ENCODE peak calls at places on chromosome 9, in eight cellular contexts. E, U, Q, F, I, D, A and X are unnamed samples.

GRCh38 chr9:131731237-131731995 is 8.5 kb downstream of the RAPGEF1 start:
- DNase-seq in Q (no peak), E (peak; percentile 64), F (peak; percentile 67), A (no peak), I (no peak), D (no peak), U (no peak), X (no peak)

GRCh38 chr9:8679405-8679951 is 879.9 kb upstream of the DMAC1 start:
- DNase-seq in E (no peak), Q (no peak), I (no peak), F (no peak), U (no peak), A (no peak), D (no peak), X (no peak)

GRCh38 chr9:2260401-2261306 is 245.5 kb downstream of the SMARCA2 start:
- DNase-seq in U (no peak), E (peak; percentile 56), A (no peak), D (no peak), Q (no peak), F (no peak), I (peak; percentile 12), X (peak; percentile 97)

GRCh38 chr9:127910613-127911205 is 6.1 kb downstream of the ST6GALNAC4 start:
- DNase-seq in D (no peak), Q (peak; percentile 47), I (no peak), F (no peak), A (no peak), E (no peak), U (no peak), X (no peak)

GRCh38 chr9:91913096-91913495 is 36.9 kb downstream of the ROR2 start:
- DNase-seq in F (no peak), A (no peak), I (no peak), Q (no peak), D (no peak), E (no peak), U (no peak), X (no peak)

GRCh38 chr9:135077497-135078200 is 9.8 kb upstream of the OLFM1 start:
- DNase-seq in A (no peak), I (no peak), D (peak; percentile 55), Q (peak; percentile 5), F (no peak), U (no peak), E (peak; percentile 3), X (peak; percentile 48)

GRCh38 chr9:127061411-127061810 is 61.0 kb downstream of the ANGPTL2 start:
- DNase-seq in E (no peak), U (no peak), I (no peak), F (no peak), Q (no peak), A (no peak), D (no peak), X (no peak)

GRCh38 chr9:98144631-98145030 is 25.6 kb upstream of the TRIM14 start:
- DNase-seq in D (no peak), U (no peak), Q (no peak), E (no peak), F (no peak), I (no peak), A (no peak), X (no peak)

GRCh38 chr9:114025196-114025753 is 52.8 kb downstream of the AMBP start:
- DNase-seq in F (no peak), Q (no peak), A (no peak), U (no peak), D (no peak), E (no peak), I (no peak), X (no peak)

GRCh38 chr9:131704195-131704983 is 35.5 kb downstream of the RAPGEF1 start:
- DNase-seq in U (no peak), A (no peak), F (no peak), E (peak; percentile 2), Q (no peak), D (no peak), I (peak; percentile 42), X (no peak)

GRCh38 chr9:111481885-111482636 is 2.1 kb downstream of the ECPAS start:
- DNase-seq in Q (no peak), D (no peak), U (no peak), I (no peak), F (no peak), E (peak; percentile 56), A (no peak), X (no peak)

GRCh38 chr9:127898433-127899199 is 787 bp downstream of the ST6GALNAC6 start:
- DNase-seq in A (peak; percentile 44), E (peak; percentile 26), I (peak; percentile 57), F (no peak), U (no peak), D (peak; percentile 79), Q (peak; percentile 40), X (peak; percentile 50)

GRCh38 chr9:88179080-88179521 is 40.8 kb upstream of the SPATA31C2 start:
- DNase-seq in F (peak; percentile 12), D (no peak), E (no peak), U (no peak), Q (peak; percentile 47), I (no peak), A (no peak), X (no peak)

GRCh38 chr9:16884373-16884772 is 13.9 kb upstream of the BNC2 start:
- DNase-seq in Q (no peak), F (no peak), U (no peak), E (no peak), I (no peak), D (no peak), A (no peak), X (no peak)

GRCh38 chr9:3946840-3947239 is 353.0 kb downstream of the GLIS3 start:
- DNase-seq in A (no peak), F (no peak), E (no peak), I (no peak), D (no peak), Q (no peak), U (no peak), X (no peak)

GRCh38 chr9:113477058-113477457 is 13.5 kb downstream of the RGS3 start:
- DNase-seq in F (no peak), D (no peak), A (no peak), E (no peak), I (no peak), Q (no peak), U (no peak), X (peak; percentile 21)

GRCh38 chr9:34334337-34334824 is 5.0 kb downstream of the NUDT2 start:
- DNase-seq in A (no peak), F (no peak), U (no peak), E (no peak), Q (no peak), I (peak; percentile 44), D (no peak), X (no peak)

GRCh38 chr9:14228602-14229001 is 85.3 kb downstream of the NFIB start:
- DNase-seq in I (no peak), U (no peak), E (peak; percentile 63), Q (no peak), D (no peak), A (no peak), F (no peak), X (no peak)

GRCh38 chr9:131791532-131792254 is 51.8 kb upstream of the RAPGEF1 start:
- DNase-seq in E (no peak), F (no peak), D (no peak), U (no peak), Q (no peak), I (no peak), A (no peak), X (no peak)

GRCh38 chr9:80503692-80504400 is 932.1 kb downstream of the TLE4 start:
- DNase-seq in E (no peak), I (no peak), Q (no peak), U (no peak), A (no peak), D (no peak), F (no peak), X (no peak)

GRCh38 chr9:37290881-37291485 is 131.5 kb upstream of the GRHPR start:
- DNase-seq in A (no peak), U (no peak), I (no peak), E (peak; percentile 52), Q (no peak), D (no peak), F (no peak), X (peak; percentile 53)

GRCh38 chr9:127368852-127369402 is 28.0 kb upstream of the SLC2A8 start:
- DNase-seq in D (no peak), F (no peak), Q (no peak), E (no peak), U (no peak), I (no peak), A (no peak), X (no peak)

GRCh38 chr9:72542917-72543316 is 21.5 kb downstream of the TMC1 start:
- DNase-seq in Q (no peak), E (peak; percentile 29), I (no peak), U (no peak), A (no peak), D (no peak), F (no peak), X (no peak)
- H3K27ac ChIP-seq in Q (no peak overlapping the region), E (peak overlapping the region; percentile 46), I (no peak overlapping the region), U (no peak overlapping the region), A (no peak overlapping the region), D (no peak overlapping the region), F (no peak overlapping the region), X (no peak overlapping the region)

DNA sequence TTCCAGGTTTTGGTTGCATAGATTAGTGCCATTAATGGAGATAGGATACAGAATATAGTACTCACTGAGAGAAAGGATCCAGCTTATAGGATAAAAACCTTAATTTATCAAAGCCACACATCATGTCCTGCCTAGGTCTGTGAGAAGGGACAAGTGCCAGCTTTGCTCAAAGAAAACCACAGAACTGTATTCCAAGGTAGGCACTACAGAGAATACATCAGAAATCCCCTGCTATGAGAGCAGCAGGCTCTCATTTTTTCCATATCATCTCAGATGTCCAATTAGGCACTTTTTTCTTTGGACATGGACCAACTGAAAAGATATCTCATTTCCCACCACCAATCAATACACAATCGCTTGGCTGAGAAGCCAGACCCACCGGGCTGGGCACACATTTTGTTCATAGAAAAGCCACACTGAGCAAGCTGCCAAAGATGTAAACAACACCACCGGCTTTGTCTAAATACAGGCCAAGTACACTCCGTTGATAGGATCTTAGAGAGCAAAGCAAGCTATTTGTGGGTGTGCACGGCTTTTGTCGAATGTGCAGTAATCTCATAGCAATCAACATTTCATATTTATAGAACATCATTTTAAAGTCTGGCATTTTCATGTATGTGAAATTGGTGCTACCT is 25.9 kb downstream of the STOM start:
- DNase-seq in F (no peak), E (no peak), U (no peak), Q (no peak), D (no peak), I (no peak), A (no peak), X (no peak)
- H3K36me3 ChIP-seq in F (peaks cover 30% of the 10 kb centered on the region), E (no peaks in the 10 kb centered on the region), U (peaks cover 70% of the 10 kb centered on the region), Q (peaks cover 6% of the 10 kb centered on the region), D (no peaks in the 10 kb centered on the region), I (no peaks in the 10 kb centered on the region), A (peaks cover 17% of the 10 kb centered on the region), X (peaks cover 6% of the 10 kb centered on the region)

DNA sequence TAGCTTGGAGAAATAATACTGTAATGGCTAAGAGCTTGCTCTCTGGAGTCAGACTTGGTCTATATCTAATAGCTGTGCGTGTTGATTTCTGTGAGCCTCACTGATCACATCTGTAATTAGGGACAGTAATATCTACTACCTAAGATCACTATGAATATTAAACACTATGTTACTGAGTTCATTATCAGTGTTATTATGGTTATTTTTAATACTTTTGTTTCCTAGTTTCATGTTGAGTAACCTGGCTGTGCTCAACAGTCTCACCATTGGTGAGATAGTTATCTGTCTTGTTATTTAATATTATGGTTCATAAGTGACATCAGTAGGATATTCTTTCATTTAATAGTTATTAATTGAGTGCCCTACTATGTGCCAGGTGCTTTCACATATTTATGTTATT is 22.4 kb upstream of the CAVIN4 start:
- DNase-seq in D (no peak), I (no peak), Q (no peak), F (no peak), A (no peak), U (no peak), E (no peak), X (no peak)
- H3K27ac ChIP-seq in D (no peak overlapping the region), I (no peak overlapping the region), Q (no peak overlapping the region), F (no peak overlapping the region), A (no peak overlapping the region), U (no peak overlapping the region), E (no peak overlapping the region), X (no peak overlapping the region)

GRCh38 chr9:89837152-89837551 is 232.3 kb downstream of the GADD45G start:
- DNase-seq in U (no peak), E (no peak), A (no peak), I (no peak), F (no peak), D (no peak), Q (no peak), X (no peak)
- H3K36me3 ChIP-seq in U (no peaks in the 10 kb centered on the region), E (no peaks in the 10 kb centered on the region), A (no peaks in the 10 kb centered on the region), I (no peaks in the 10 kb centered on the region), F (no peaks in the 10 kb centered on the region), D (no peaks in the 10 kb centered on the region), Q (no peaks in the 10 kb centered on the region), X (no peaks in the 10 kb centered on the region)